ENCODE peak calls at places on chromosome 18, in four cellular contexts. C is stomach, X is neuronal stem cell, N is adrenal gland. S is an unnamed sample.

GRCh38 chr18:9025104-9025838 is 77.2 kb upstream of the NDUFV2 start:
- DNase-seq in X (no peak), C (no peak), N (no peak), S (no peak)

GRCh38 chr18:41666251-41666650 is 288.8 kb upstream of the PIK3C3 start:
- DNase-seq in N (no peak), C (no peak), X (no peak), S (no peak)

GRCh38 chr18:58514773-58515172 is 114.1 kb downstream of the ALPK2 start:
- DNase-seq in N (no peak), X (no peak), C (no peak), S (no peak)

GRCh38 chr18:70301667-70302066 is 12.8 kb downstream of the SOCS6 start:
- DNase-seq in C (no peak), N (no peak), X (no peak), S (no peak)

GRCh38 chr18:7221424-7222155 is 9.3 kb upstream of the LRRC30 start:
- DNase-seq in N (peak), C (no peak), X (peak), S (peak)

GRCh38 chr18:30810580-30810979 is 232.0 kb downstream of the DSC3 start:
- DNase-seq in X (no peak), C (no peak), N (no peak), S (no peak)

GRCh38 chr18:74525741-74526140 is 8.6 kb upstream of the CNDP1 start:
- DNase-seq in N (no peak), C (peak), X (no peak), S (no peak)

GRCh38 chr18:413263-413662 is 87.2 kb downstream of the COLEC12 start:
- DNase-seq in C (no peak), X (no peak), N (no peak), S (no peak)

GRCh38 chr18:34048423-34048822 is 176.3 kb downstream of the NOL4 start:
- DNase-seq in N (no peak), C (no peak), X (no peak), S (no peak)

GRCh38 chr18:37467002-37467401 is 98.6 kb downstream of the CELF4 start:
- DNase-seq in X (no peak), N (no peak), C (no peak), S (no peak)

GRCh38 chr18:23067236-23067635 is 68.0 kb upstream of the CABLES1 start:
- DNase-seq in X (no peak), C (peak), N (no peak), S (no peak)

GRCh38 chr18:8990276-8991031 is 112.0 kb upstream of the NDUFV2 start:
- DNase-seq in C (peak), N (no peak), X (no peak), S (peak)

GRCh38 chr18:45757005-45757404 is 33.0 kb downstream of the SLC14A1 start:
- DNase-seq in N (no peak), C (no peak), X (no peak), S (no peak)
- H3K27ac ChIP-seq in N (no peak), C (no peak), X (no peak), S (no peak)

GRCh38 chr18:50192903-50193795 is 1.8 kb downstream of the MYO5B start:
- DNase-seq in C (peak), N (no peak), X (no peak), S (no peak)

GRCh38 chr18:50195689-50196088 is 742 bp upstream of the MYO5B start:
- DNase-seq in N (no peak), C (no peak), X (no peak), S (no peak)

GRCh38 chr18:50196261-50196660 is 1.3 kb upstream of the MYO5B start:
- DNase-seq in C (no peak), X (no peak), N (no peak), S (no peak)

GRCh38 chr18:50193796-50194622 is 938 bp downstream of the MYO5B start:
- DNase-seq in N (no peak), C (peak), X (peak), S (peak)

DNA sequence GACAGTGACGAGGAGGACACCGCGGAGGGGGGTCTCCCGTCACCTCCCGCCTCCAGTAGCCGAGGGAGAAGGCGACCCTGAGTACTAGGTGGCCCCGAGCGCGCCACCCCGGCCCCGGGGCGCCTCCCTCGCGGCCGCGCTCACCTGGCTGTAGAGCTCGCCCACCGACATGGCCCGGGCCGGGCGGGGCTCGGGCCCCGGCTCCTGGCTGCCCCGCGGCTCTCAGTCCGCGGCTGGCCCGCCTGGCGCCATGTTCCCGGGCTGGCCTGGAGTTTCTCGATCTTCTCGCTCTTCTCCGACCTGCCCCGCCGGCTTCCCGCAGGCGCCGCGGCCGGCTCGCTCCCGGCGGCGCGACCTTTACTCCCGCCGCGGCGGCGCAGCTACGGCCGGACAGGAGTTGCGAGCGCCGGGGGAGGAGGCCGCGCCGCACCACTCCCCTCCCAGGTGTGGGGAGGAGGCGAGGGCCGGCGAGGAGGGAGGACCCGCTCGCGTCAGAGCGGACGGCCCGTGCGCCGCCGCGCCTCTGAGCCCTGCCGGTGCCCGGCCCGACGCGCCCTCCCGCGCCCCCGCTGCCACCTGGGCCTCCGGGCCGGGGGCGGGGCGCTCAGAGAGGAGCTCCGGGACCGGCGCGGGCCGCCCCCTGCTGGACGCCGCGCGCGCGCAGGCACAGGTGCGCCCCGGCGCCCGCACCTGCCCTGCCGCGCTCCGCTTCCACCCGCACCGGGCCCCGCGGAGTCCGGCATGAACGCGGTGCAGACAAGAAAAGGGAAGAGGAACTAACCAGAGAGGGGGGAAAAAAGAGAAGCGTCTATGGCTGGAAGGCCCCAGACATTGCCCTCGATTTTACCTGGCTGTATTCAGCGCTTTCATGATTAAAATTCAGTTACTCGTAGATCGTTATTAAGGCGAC is at the start of gene MYO5B:
- DNase-seq in X (peak), C (peak), N (peak), S (peak)
- H3K27ac ChIP-seq in X (no peak), C (peak), N (no peak), S (no peak)

GRCh38 chr18:24271381-24272331 is 126.0 kb downstream of the OSBPL1A start:
- DNase-seq in N (peak), C (peak), X (peak), S (peak)

GRCh38 chr18:24270937-24271380 is 126.7 kb downstream of the OSBPL1A start:
- DNase-seq in N (no peak), X (peak), C (no peak), S (no peak)

GRCh38 chr18:24270358-24270936 is 127.2 kb downstream of the OSBPL1A start:
- DNase-seq in C (no peak), N (no peak), X (no peak), S (no peak)

GRCh38 chr18:24267878-24268277 is 129.0 kb downstream of the CABYR start:
- DNase-seq in X (no peak), N (no peak), C (no peak), S (no peak)

DNA sequence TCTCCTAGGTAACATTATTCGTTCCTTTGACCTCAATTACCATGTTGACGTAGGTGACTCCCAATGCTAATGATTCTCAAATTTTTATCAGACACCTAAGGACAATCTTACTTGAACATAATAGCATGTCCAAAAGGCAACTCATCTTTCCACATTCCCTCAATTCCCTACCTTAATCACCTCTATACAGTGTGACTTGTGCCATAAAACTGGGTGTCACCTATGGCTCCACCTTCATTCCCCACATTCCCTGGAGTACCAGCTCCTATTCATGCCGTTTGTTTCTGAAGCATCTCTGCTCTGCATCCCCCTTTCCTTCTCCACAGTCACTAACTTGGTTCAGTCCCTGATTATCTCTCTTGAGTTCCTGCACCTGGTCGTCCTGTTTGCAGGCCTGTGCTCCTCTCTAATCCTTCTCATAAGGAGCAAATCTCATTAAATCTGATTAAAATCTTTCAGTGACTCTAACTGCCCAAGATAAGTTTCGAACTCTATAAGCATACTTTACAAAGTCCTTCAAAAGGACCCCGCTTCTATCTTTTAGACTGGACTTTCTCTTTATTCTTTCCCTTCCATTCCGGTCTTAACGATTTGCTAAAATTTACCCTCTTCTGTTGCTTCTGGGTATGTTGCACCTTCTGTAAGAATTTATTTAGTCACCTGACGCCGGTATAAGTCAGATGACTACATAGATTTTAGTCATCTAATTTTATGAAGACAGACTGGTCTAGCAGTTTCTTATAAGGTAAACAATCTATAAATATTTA is 128.7 kb downstream of the OSBPL1A start:
- DNase-seq in C (no peak), X (no peak), N (no peak), S (no peak)
- H3K27ac ChIP-seq in C (peak), X (no peak), N (no peak), S (no peak)

DNA sequence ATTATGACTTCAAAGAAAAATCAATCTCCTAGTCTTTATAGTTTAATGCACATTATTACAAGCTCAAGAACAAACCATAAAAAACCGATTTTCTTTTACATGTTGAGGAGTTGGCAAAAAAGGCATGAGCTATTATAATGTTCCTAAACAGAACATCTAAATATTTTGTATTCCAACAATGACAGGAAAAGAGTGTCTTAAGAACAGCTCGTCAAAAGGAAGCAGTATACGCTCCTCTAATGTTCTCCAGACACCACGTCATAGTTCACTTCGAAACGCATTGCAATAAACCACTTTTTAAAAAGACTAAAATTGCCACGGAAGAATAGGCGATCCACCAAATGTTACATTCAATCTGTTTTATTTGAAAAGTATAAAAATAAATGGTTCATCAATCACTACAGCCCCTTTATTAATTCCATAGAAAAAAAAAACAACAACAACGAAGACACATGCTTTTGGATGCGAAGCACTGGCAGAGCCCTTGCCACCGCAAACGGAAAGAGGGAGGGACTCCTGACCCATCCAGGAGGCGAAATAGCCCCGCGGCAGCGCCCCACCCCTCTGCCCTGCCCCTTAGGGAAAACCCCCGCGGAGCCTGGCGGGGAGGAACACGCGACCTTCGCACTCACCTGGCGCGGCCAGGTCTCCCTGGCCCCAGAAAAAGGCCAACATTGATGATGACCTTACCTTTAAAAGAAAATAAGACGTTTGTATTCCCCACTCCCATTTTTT is 45.8 kb downstream of the MBP start:
- DNase-seq in N (no peak), X (no peak), C (no peak), S (no peak)
- H3K27ac ChIP-seq in N (no peak), X (no peak), C (peak), S (peak)

GRCh38 chr18:61606068-61606660 is 272.9 kb downstream of the CDH20 start:
- DNase-seq in X (peak), N (peak), C (no peak), S (peak)
- H3K27ac ChIP-seq in X (no peak), N (peak), C (peak), S (peak)

GRCh38 chr18:76980663-76981387 is 151.8 kb downstream of the MBP start:
- DNase-seq in X (no peak), N (no peak), C (no peak), S (no peak)
- H3K27ac ChIP-seq in X (no peak), N (no peak), C (peak), S (no peak)

GRCh38 chr18:48833701-48834394 is 116.9 kb downstream of the SMAD7 start:
- DNase-seq in X (no peak), C (peak), N (peak), S (no peak)

GRCh38 chr18:48835119-48835518 is 115.6 kb downstream of the SMAD7 start:
- DNase-seq in X (no peak), N (peak), C (no peak), S (no peak)

GRCh38 chr18:48832961-48833700 is 117.6 kb downstream of the SMAD7 start:
- DNase-seq in C (peak), X (no peak), N (peak), S (peak)

GRCh38 chr18:48835745-48836191 is 115.0 kb downstream of the SMAD7 start:
- DNase-seq in N (no peak), C (no peak), X (no peak), S (no peak)

GRCh38 chr18:48834421-48835011 is 116.2 kb downstream of the SMAD7 start:
- DNase-seq in X (no peak), C (peak), N (peak), S (peak)
- H3K27ac ChIP-seq in X (no peak), C (peak), N (no peak), S (no peak)

DNA sequence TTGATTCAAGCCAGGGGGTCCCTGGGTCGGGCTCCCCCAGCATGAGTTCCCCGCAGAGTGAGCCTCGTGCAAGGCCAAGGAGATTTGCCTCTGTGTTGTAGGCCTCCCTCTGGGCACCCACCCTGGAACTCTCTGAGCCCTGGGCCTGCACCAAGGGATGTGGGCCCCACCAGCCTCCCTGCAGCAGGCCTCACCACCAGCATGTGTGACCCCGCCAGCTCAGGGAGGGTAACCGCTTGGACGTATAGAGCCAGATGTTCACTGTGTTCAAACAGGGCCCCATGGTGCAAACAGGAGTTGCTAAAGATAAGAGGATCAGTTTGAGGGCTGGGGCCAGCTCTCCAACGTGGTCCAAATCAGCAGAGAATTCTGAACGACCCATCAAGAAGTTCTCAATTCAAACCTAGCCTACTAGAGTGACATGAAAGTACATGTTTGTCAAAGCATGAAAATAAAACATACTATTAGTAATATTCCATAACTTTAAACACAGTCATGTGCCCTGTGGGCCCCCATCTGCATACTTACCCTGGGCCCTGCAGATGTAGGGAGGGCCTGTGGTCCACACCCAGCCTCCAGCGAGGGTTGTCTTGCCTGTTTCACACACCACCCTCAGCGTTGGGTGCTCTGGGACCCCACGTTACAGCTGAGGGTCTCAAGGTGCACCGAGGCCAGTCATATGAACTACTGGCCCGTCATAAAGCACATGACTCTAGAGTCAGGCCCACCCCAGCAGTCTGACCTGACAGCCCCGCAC is 5.5 kb upstream of the TUBB6 start:
- DNase-seq in C (no peak), N (no peak), X (no peak), S (no peak)
- H3K27ac ChIP-seq in C (no peak), N (no peak), X (no peak), S (no peak)

DNA sequence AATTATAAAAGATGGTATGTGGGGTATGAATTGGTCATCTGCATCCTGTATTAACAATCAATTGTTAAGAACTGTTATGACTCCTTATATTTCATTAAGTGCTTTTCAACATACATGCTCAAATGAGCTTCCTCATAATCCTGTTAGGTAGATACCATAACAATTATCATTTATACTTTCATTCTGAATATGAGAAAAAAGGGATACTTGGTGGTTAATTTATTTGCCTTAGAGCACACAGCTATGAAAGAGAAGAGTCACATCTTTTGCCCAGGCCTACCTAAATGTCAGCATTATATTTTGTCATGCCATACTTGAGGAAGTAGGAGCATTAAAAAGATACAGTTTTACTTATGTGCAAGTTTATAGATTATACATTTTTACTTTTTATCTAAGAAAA is 169.6 kb downstream of the TCF4 start:
- DNase-seq in X (no peak), C (no peak), N (no peak), S (no peak)
- H3K27ac ChIP-seq in X (no peak), C (peak), N (no peak), S (peak)

GRCh38 chr18:32607816-32608215 is 137.1 kb upstream of the GAREM1 start:
- DNase-seq in N (no peak), C (no peak), X (no peak), S (no peak)
- H3K27ac ChIP-seq in N (no peak), C (no peak), X (no peak), S (no peak)